ENCODE peak calls at places on chromosomes 12 and 14, in eight cellular contexts. B is pancreas, O is AG04450, I is fibroblast of lung, G is cardiac muscle cell, Y is tibial artery, J is fibroblast of mammary gland, C is A549. T is an unnamed sample.

GRCh38 chr14:66495214-66496098 is 9.3 kb downstream of the CCDC196 start:
- DNase-seq in I (peak; percentile 69), G (peak; percentile 70), Y (no peak), B (peak; percentile 53), J (peak; percentile 82), O (peak; percentile 27), C (peak; percentile 79), T (peak; percentile 85)

GRCh38 chr14:66662374-66662773 is 154.4 kb downstream of the GPHN start:
- DNase-seq in C (peak; percentile 17), J (peak; percentile 32), O (no peak), G (no peak), I (no peak), B (no peak), Y (no peak), T (peak; percentile 58)

GRCh38 chr12:94952325-94952724 is 51.2 kb downstream of the NDUFA12 start:
- DNase-seq in I (no peak), J (peak; percentile 11), C (no peak), G (no peak), O (no peak), Y (no peak), B (no peak), T (peak; percentile 28)

GRCh38 chr12:49092086-49092815 is 2.4 kb downstream of the DHH start:
- DNase-seq in I (no peak), G (peak; percentile 64), B (no peak), O (no peak), Y (no peak), C (peak; percentile 68), J (peak; percentile 41), T (peak; percentile 48)

GRCh38 chr14:101126376-101127130 is 223.0 kb upstream of the RTL1 start:
- DNase-seq in O (no peak), I (no peak), G (no peak), C (no peak), B (no peak), J (no peak), Y (no peak), T (no peak)

GRCh38 chr14:86521032-86521730 is 991.2 kb downstream of the FLRT2 start:
- DNase-seq in I (no peak), J (no peak), O (no peak), G (peak; percentile 44), C (no peak), Y (no peak), B (peak; percentile 48), T (no peak)

GRCh38 chr12:123363385-123363742 is 1.3 kb downstream of the SBNO1 start:
- DNase-seq in O (no peak), I (no peak), J (peak; percentile 28), Y (no peak), B (no peak), G (no peak), C (no peak), T (no peak)

GRCh38 chr14:45028107-45028626 is 55.7 kb upstream of the PRPF39 start:
- DNase-seq in O (no peak), J (no peak), I (no peak), G (no peak), C (no peak), B (no peak), Y (no peak), T (no peak)

GRCh38 chr14:31239673-31240072 is 32.1 kb upstream of the HECTD1 start:
- DNase-seq in G (peak; percentile 23), J (no peak), B (no peak), Y (no peak), O (no peak), I (no peak), C (no peak), T (no peak)

GRCh38 chr12:53617700-53618099 is 8.5 kb downstream of the ATF7 start:
- DNase-seq in B (no peak), C (no peak), Y (no peak), J (no peak), O (no peak), I (no peak), G (no peak), T (peak; percentile 22)
- H3K4me3 ChIP-seq in B (no peak overlapping the region), C (no peak overlapping the region), Y (peak overlapping the region; percentile 42), J (no peak overlapping the region), O (no peak overlapping the region), I (peak overlapping the region; percentile 7), G (no peak overlapping the region), T (peak overlapping the region; percentile 15)

GRCh38 chr12:110937104-110937641 is 16.8 kb upstream of the MYL2 start:
- DNase-seq in G (peak; percentile 78), C (peak; percentile 65), I (peak; percentile 20), Y (no peak), B (peak; percentile 57), O (no peak), J (peak; percentile 39), T (peak; percentile 53)

GRCh38 chr12:110935588-110935987 is 15.2 kb upstream of the MYL2 start:
- DNase-seq in G (no peak), C (no peak), I (no peak), B (no peak), J (no peak), O (no peak), Y (no peak), T (no peak)

GRCh38 chr12:110933326-110933974 is 13.1 kb upstream of the MYL2 start:
- DNase-seq in C (no peak), G (no peak), B (no peak), J (no peak), O (no peak), Y (peak; percentile 32), I (no peak), T (no peak)

GRCh38 chr12:110934093-110934852 is 13.9 kb upstream of the MYL2 start:
- DNase-seq in J (no peak), I (peak; percentile 59), C (peak; percentile 77), G (no peak), O (no peak), Y (peak; percentile 7), B (no peak), T (no peak)

GRCh38 chr12:110936367-110937103 is 16.2 kb upstream of the MYL2 start:
- DNase-seq in G (no peak), J (no peak), B (no peak), I (no peak), C (no peak), Y (no peak), O (no peak), T (no peak)
- H3K4me3 ChIP-seq in G (peak overlapping the region; percentile 0), J (no peak overlapping the region), B (no peak overlapping the region), I (no peak overlapping the region), C (no peak overlapping the region), Y (no peak overlapping the region), O (no peak overlapping the region), T (no peak overlapping the region)

DNA sequence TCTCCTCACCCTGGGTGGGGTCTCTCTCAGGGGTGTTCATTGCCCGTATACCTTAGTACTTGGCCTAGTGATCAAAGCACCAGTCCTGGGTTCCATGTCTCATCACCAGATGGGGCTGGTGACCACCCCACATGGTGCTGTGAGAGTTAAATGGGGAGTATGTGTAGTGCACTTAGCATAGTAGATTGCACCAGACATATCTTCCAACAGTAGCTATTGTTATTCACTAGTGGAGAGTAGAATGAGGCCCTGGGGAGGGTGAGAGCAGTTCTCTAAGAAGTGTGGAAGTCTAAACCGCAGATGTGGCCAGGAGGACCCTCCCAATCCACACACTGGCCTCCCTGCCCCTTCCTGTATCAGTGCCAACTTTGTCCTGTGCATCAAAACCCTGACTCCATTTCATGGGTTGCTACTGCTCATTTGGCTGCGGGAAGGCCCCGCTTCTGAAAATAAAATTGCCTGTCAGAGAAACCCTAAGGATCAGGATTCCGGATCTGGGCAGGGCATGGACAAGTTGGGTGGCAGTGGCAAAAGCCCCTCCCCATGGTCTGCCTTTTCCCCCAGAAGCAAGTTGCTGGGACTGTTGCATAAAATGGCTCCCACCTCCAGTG is 4.4 kb downstream of the CD9 start:
- DNase-seq in O (no peak), Y (no peak), C (no peak), B (no peak), G (no peak), I (no peak), J (no peak), T (no peak)
- H3K4me3 ChIP-seq in O (no peak overlapping the region), Y (peak overlapping the region; percentile 10), C (no peak overlapping the region), B (no peak overlapping the region), G (no peak overlapping the region), I (no peak overlapping the region), J (no peak overlapping the region), T (no peak overlapping the region)

DNA sequence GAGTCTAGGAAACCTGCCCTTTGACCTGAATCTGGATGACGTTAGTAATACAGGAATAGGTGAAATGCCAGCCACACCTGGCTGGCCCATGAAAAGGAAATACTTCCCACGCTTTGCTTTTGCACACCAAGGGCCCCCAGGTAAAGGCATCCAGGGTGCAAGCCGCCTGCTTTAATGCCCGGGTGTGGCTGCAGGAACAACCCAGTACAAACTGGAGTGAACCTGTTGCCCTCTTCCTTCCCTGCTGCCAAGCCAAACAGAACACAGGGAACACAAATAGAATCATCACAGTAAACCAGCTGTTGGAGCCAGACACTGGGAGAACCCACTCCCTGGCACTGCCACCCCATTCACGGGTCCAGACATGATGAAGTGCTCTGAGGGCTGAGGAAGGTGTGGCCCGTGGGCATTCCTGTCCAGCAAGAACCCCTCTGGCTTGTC is 24.2 kb upstream of the FOS start:
- DNase-seq in I (no peak), B (peak; percentile 71), J (no peak), G (no peak), Y (peak; percentile 80), O (no peak), C (no peak), T (no peak)
- H3K4me3 ChIP-seq in I (no peak overlapping the region), B (no peak overlapping the region), J (no peak overlapping the region), G (no peak overlapping the region), Y (no peak overlapping the region), O (no peak overlapping the region), C (no peak overlapping the region), T (no peak overlapping the region)

GRCh38 chr12:9072481-9073038 is 43.2 kb downstream of the A2M start:
- DNase-seq in J (no peak), I (no peak), Y (no peak), O (no peak), B (no peak), G (no peak), C (no peak), T (no peak)

GRCh38 chr12:9071976-9072375 is 43.7 kb downstream of the A2M start:
- DNase-seq in O (no peak), I (no peak), G (no peak), C (no peak), B (no peak), J (no peak), Y (no peak), T (no peak)

GRCh38 chr12:9074484-9075140 is 41.1 kb downstream of the A2M start:
- DNase-seq in O (no peak), Y (no peak), I (no peak), B (no peak), G (no peak), J (no peak), C (no peak), T (no peak)

GRCh38 chr12:9071518-9071917 is 44.2 kb downstream of the A2M start:
- DNase-seq in Y (no peak), C (no peak), O (no peak), B (no peak), I (no peak), G (no peak), J (no peak), T (no peak)

DNA sequence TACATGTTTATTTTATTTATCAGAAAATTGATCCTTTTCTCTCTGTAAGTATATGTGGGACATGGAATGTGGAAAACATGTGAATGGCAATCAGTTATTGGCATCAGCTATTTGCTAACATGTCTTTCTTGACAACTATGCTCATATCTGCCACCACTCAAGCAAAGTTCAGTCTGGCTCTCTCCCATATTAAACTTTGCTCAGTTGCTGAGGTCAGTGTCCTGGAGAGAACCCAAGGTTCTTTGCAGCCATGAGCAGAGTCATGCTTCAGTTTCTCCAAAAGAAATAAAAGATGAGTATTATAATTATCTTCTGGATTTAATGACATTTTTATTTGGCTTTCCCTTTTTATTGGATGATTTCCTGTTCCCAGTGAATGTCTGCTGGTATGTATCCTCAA is 42.6 kb downstream of the A2M start:
- DNase-seq in O (no peak), I (no peak), B (no peak), Y (no peak), C (no peak), J (no peak), G (no peak), T (no peak)
- H3K4me3 ChIP-seq in O (no peak overlapping the region), I (no peak overlapping the region), B (no peak overlapping the region), Y (no peak overlapping the region), C (no peak overlapping the region), J (no peak overlapping the region), G (no peak overlapping the region), T (no peak overlapping the region)